ENCODE peak calls at places on chromosome 7, in eight cellular contexts. E is mucosa of descending colon; M is neural progenitor cell; K is suprapubic skin; Y is spleen; C is right cardiac atrium; R is CD8-positive, alpha-beta T cell; D is tibial nerve. T is an unnamed sample. For H3K9me3, the result is how much of the 10 kb centered on the place peaks cover.

GRCh38 chr7:66213637-66214036 is 8.5 kb downstream of the TPST1 start:
- DNase-seq in R (no peak), E (no peak), K (no peak), M (no peak), C (no peak), Y (no peak), D (no peak), T (no peak)

GRCh38 chr7:40520986-40521738 is 386.4 kb downstream of the SUGCT start:
- DNase-seq in C (no peak), D (no peak), R (no peak), E (no peak), M (no peak), K (no peak), Y (no peak), T (no peak)

GRCh38 chr7:29288534-29289091 is 94.0 kb downstream of the CHN2 start:
- DNase-seq in C (no peak), M (peak), R (no peak), Y (no peak), D (no peak), K (no peak), E (no peak), T (no peak)

GRCh38 chr7:103912906-103913610 is 76.4 kb downstream of the RELN start:
- DNase-seq in D (no peak), Y (no peak), K (no peak), C (no peak), E (no peak), M (no peak), R (no peak), T (no peak)

GRCh38 chr7:145729701-145730100 is 386.9 kb upstream of the CNTNAP2 start:
- DNase-seq in Y (no peak), R (no peak), C (no peak), K (no peak), D (no peak), E (no peak), M (no peak), T (no peak)

GRCh38 chr7:30247546-30248386 is 36.6 kb upstream of the ZNRF2 start:
- DNase-seq in C (no peak), M (peak), E (no peak), Y (no peak), K (no peak), R (no peak), D (no peak), T (no peak)

GRCh38 chr7:135748770-135749169 is at the start of gene FAM180A:
- DNase-seq in D (peak), C (peak), Y (no peak), R (no peak), E (peak), M (no peak), K (peak), T (no peak)

GRCh38 chr7:151880688-151881087 is 3.8 kb upstream of the PRKAG2 start:
- DNase-seq in Y (peak), M (no peak), C (no peak), D (no peak), R (no peak), E (no peak), K (no peak), T (no peak)

GRCh38 chr7:80095545-80095944 is 39.1 kb upstream of the GNAI1 start:
- DNase-seq in D (no peak), K (no peak), E (no peak), R (no peak), M (no peak), C (no peak), Y (no peak), T (no peak)

GRCh38 chr7:82442492-82443043 is 1.0 kb downstream of the CACNA2D1 start:
- DNase-seq in K (no peak), M (peak), R (no peak), D (no peak), E (no peak), Y (no peak), C (peak), T (no peak)

GRCh38 chr7:101172005-101172853 is 6.9 kb upstream of the VGF start:
- DNase-seq in D (no peak), M (peak), K (no peak), E (no peak), R (no peak), Y (no peak), C (no peak), T (no peak)

GRCh38 chr7:103832438-103832837 is 157.0 kb downstream of the RELN start:
- DNase-seq in C (no peak), D (no peak), M (no peak), K (no peak), R (no peak), E (no peak), Y (no peak), T (no peak)

DNA sequence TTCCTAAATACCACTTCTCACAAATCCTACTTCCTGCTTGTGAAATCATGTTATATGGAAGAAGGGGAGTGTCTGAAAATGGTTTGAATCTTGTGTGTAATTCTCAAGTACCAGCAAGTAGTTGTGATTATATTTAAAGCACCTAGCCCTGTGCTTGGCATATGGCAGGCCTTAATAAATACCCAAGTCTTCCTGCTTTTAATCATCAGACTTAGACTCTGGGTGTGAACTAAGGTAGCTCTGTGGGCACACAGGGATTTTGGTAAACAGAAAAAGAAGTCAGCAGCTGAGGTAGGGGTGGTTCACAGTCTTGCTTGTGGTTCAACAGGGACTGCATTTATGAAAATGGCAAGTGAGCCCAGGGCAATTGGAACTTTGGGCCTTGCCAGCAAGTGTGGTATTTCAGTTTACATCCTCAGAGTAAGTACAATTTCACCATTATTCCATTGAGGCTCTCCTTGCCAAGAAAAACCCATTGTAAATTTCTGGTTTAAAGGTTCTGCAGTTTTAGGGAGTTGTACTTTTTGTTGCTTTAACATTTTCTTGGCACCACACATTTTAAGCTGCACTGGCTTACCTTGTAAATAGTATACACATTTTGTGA is 215.5 kb downstream of the AUTS2 start:
- DNase-seq in D (no peak), C (no peak), M (no peak), R (no peak), K (no peak), Y (no peak), E (no peak), T (no peak)
- H3K9me3 ChIP-seq in D (under half), C (under half), M (under half), R (under half), K (under half), Y (under half), E (under half), T (under half)

GRCh38 chr7:158963780-158964222 is 107.4 kb downstream of the DYNC2I1 start:
- DNase-seq in E (no peak), R (no peak), M (no peak), Y (no peak), D (no peak), C (no peak), K (no peak), T (no peak)
- H3K9me3 ChIP-seq in E (under half), R (under half), M (under half), Y (under half), D (under half), C (under half), K (under half), T (under half)

GRCh38 chr7:157834501-157835143 is 497.8 kb downstream of the DNAJB6 start:
- DNase-seq in C (no peak), Y (peak), M (peak), D (no peak), R (no peak), E (no peak), K (no peak), T (no peak)
- H3K9me3 ChIP-seq in C (under half), Y (under half), M (under half), D (under half), R (under half), E (under half), K (under half), T (under half)

DNA sequence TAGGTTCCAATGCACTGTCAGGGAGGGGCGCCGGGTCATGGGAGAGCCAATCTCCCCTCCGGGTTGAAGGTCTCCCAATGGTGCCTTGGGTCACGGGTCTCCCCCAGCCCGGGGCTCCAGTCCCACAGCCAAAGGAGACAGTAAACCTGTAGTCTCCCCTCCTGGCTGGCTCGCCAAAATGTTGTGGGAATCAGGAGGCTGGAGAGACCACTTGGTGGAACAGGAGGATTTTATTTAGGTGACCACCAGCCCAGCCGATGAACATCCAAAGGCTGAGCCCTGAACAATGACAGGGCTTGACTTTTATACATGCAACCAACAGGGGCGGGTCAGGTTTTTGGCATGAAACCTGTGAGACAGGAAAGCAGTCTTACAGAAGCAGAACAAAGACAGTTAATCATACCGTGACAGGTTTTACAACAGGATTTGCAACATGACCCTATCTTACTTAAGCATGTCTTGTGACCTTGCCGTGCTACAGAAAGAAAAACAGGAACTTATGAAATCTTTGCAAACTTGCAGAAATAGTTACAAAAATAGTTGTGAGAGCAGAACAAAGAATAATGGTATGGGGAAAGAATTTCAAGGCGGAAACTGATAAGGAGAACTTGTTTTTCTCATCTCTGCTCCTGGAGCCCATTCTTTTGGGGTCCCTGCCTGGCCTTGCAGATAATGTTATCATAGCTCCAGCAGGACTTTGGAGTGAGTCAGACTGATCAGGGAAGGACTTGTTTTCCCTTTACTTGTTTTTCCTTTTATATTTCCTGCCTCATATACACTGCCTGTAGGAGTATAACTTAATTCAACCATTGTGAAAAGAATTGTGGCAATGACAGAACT is 7.1 kb downstream of the ERV3-1 start:
- DNase-seq in K (no peak), Y (peak), D (no peak), E (no peak), M (no peak), R (no peak), C (no peak), T (no peak)
- H3K9me3 ChIP-seq in K (under half), Y (half or more), D (under half), E (under half), M (under half), R (under half), C (under half), T (under half)

GRCh38 chr7:264541-265191 is 25.3 kb upstream of the FOXL3 start:
- DNase-seq in D (no peak), M (no peak), E (peak), K (no peak), R (no peak), Y (peak), C (peak), T (no peak)
- H3K9me3 ChIP-seq in D (under half), M (under half), E (under half), K (under half), R (under half), Y (under half), C (under half), T (under half)

GRCh38 chr7:57344957-57345356 is 105.0 kb upstream of the ZNF716 start:
- DNase-seq in D (no peak), E (no peak), C (no peak), K (no peak), M (no peak), R (no peak), Y (no peak), T (no peak)

GRCh38 chr7:57343901-57344622 is 105.9 kb upstream of the ZNF716 start:
- DNase-seq in Y (no peak), M (no peak), K (no peak), E (no peak), C (peak), D (no peak), R (no peak), T (no peak)

GRCh38 chr7:57342954-57343353 is 107.0 kb upstream of the ZNF716 start:
- DNase-seq in E (no peak), M (no peak), C (no peak), R (no peak), K (no peak), Y (no peak), D (no peak), T (no peak)

GRCh38 chr7:57339198-57339944 is 110.6 kb upstream of the ZNF716 start:
- DNase-seq in K (no peak), C (no peak), E (no peak), R (no peak), Y (no peak), D (no peak), M (no peak), T (no peak)
- H3K9me3 ChIP-seq in K (under half), C (under half), E (half or more), R (under half), Y (half or more), D (under half), M (under half), T (under half)

GRCh38 chr7:64528770-64529169 is 34.1 kb downstream of the ZNF680 start:
- DNase-seq in E (no peak), C (no peak), R (no peak), M (no peak), K (no peak), Y (no peak), D (no peak), T (no peak)

GRCh38 chr7:64533756-64534155 is 29.1 kb downstream of the ZNF680 start:
- DNase-seq in C (no peak), D (no peak), K (no peak), E (no peak), Y (no peak), R (no peak), M (no peak), T (no peak)
- H3K9me3 ChIP-seq in C (under half), D (under half), K (under half), E (half or more), Y (half or more), R (under half), M (half or more), T (under half)

GRCh38 chr7:158327012-158327411 is 260.6 kb downstream of the PTPRN2 start:
- DNase-seq in Y (peak), C (no peak), E (no peak), R (no peak), D (no peak), K (no peak), M (no peak), T (no peak)
- H3K9me3 ChIP-seq in Y (under half), C (under half), E (under half), R (under half), D (under half), K (under half), M (under half), T (under half)

T was measured in T-helper 17 cell.